ENCODE peak calls at places on chromosomes 12 and 14, in ten cellular contexts. A, E, R, U, P, Z, V, Q, K and L are unnamed samples. For H3K9me3, the result is how much of the 10 kb centered on the place peaks cover.

GRCh38 chr14:71488703-71489141 is 443.5 kb upstream of the RGS6 start:
- DNase-seq in P (no peak), U (no peak), A (no peak), Q (no peak), Z (no peak), E (no peak), R (no peak), V (no peak), K (no peak), L (no peak)

GRCh38 chr12:2324375-2324774 is 271.6 kb downstream of the CACNA1C start:
- DNase-seq in V (peak), E (no peak), P (no peak), Q (no peak), A (peak), R (peak), Z (peak), U (peak), K (no peak), L (no peak)

GRCh38 chr12:121523741-121524140 is 57.1 kb downstream of the KDM2B start:
- DNase-seq in A (no peak), E (no peak), Z (no peak), P (no peak), Q (no peak), K (no peak), V (no peak), U (no peak), R (no peak), L (no peak)

GRCh38 chr12:2231011-2231595 is 178.3 kb downstream of the CACNA1C start:
- DNase-seq in V (no peak), R (no peak), U (no peak), Z (no peak), A (no peak), P (no peak), K (no peak), Q (no peak), E (no peak), L (no peak)

GRCh38 chr12:43914923-43915468 is 79.1 kb downstream of the TMEM117 start:
- DNase-seq in K (no peak), E (no peak), P (no peak), A (no peak), R (no peak), U (no peak), V (no peak), Z (no peak), Q (no peak), L (no peak)

GRCh38 chr12:64273527-64274403 is 51.7 kb upstream of the KICS2 start:
- DNase-seq in Z (no peak), P (no peak), A (peak), U (no peak), K (no peak), V (no peak), R (no peak), E (peak), Q (peak), L (peak)

GRCh38 chr12:1919284-1919683 is 832 bp upstream of the CACNA2D4 start:
- DNase-seq in Z (no peak), V (no peak), Q (no peak), R (no peak), A (no peak), U (no peak), K (peak), P (no peak), E (no peak), L (peak)

GRCh38 chr12:119715268-119715620 is 47.3 kb downstream of the PRKAB1 start:
- DNase-seq in Z (no peak), Q (no peak), K (no peak), E (no peak), R (no peak), U (no peak), P (no peak), V (no peak), A (no peak), L (no peak)

GRCh38 chr14:23366163-23366921 is 1.4 kb upstream of the EFS start:
- DNase-seq in Q (no peak), U (peak), P (peak), E (no peak), Z (peak), R (no peak), A (peak), K (peak), V (no peak), L (peak)
- TF ChIP-seq POLR2A in Q (no peak), U (no peak), P (peak), E (no peak), Z (peak), R (peak), A (peak), K (peak), V (no peak), L (no peak)

DNA sequence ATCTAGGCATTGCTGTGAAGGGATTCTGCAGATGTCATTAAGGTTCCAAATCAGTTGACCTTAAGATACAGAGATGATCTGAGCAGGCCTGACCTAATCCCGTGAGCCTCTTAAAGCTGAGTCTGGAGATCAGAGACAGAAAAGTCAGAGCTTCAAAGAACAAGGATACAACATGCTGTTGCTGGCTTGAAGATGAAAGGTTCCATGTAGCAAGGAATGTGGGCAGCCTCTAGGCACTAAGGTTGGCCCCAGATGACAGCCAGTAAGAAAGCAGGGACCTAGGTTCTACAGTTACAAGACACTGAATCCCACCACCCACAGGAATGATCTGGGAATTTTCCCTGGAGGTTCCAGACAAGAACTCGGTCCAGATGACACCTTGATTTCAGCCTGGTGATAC is 81.1 kb downstream of the MAP1LC3B2 start:
- DNase-seq in E (no peak), K (no peak), R (no peak), Z (no peak), A (no peak), V (no peak), P (no peak), U (no peak), Q (no peak), L (no peak)
- H3K9me3 ChIP-seq in E (under half), K (under half), R (under half), Z (under half), A (under half), V (under half), P (under half), U (under half), Q (under half), L (under half)

DNA sequence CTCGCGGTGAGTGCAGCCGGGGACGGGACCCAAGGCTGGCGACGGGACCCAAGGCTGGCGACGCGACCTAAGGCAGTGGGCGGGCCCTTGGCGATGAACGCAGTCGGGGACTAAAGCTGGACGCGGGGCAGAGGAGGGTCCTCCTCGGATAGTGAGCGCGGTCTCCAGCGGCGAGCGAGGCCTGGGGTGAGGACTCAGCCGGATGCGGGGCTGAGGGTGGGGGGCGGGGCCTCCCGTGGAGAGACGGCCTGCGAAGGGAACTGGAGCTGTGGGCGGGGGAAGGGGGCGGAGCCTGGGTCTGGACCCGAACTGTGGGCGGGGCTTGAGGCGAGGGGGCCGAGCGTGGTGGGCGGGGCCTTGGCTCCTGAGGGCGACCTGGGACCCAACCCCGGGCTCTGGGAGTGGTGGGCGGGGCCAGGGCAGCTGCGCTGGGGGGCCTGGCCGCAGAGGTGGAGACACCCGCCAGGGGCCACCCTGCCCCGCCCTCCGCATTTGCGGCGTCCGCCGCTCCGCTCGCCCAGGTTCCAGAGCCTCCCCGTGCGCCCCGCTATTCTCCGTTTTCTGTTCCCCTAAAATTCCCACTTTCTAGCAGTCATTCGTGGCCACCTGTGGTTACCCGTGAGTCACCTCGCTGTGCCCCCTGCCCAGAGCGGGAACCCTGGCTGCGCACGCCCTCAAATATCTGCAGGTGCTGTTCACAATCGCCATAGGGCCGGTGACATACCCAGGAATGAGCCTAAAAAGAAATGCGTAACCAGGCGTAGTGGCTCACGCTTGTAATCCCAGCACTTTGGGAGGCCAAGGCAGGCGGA is 508 bp upstream of the BRF1 start:
- DNase-seq in Z (peak), A (peak), U (peak), Q (peak), V (peak), P (peak), E (peak), K (peak), R (peak), L (peak)
- TF ChIP-seq POLR2A in Z (peak), A (peak), U (no peak), Q (no peak), V (no peak), P (no peak), E (no peak), K (peak), R (peak), L (no peak)

GRCh38 chr14:97532052-97532451 is 734.9 kb downstream of the VRK1 start:
- DNase-seq in V (no peak), K (no peak), Q (no peak), A (no peak), E (no peak), U (no peak), R (no peak), Z (no peak), P (no peak), L (no peak)
- H3K9me3 ChIP-seq in V (under half), K (under half), Q (under half), A (under half), E (under half), U (under half), R (under half), Z (under half), P (under half), L (under half)